ENCODE peak calls at places on chromosome 3, in eight cellular contexts. J is CD8-positive, alpha-beta T cell; A is pancreas; I is colonic mucosa; Y is A549; X is ovary; T is fibroblast of mammary gland; B is choroid plexus epithelial cell. H is an unnamed sample.

GRCh38 chr3:40258555-40258954 is 51.0 kb upstream of the EIF1B start:
- DNase-seq in J (no peak), A (no peak), I (no peak), Y (peak; percentile 13), X (no peak), T (peak; percentile 52), B (peak; percentile 8), H (no peak)

GRCh38 chr3:182259579-182259978 is 533.7 kb upstream of the ATP11B start:
- DNase-seq in J (no peak), A (no peak), I (no peak), Y (no peak), X (peak; percentile 22), T (peak; percentile 16), B (no peak), H (no peak)

GRCh38 chr3:51708216-51708845 is 1.5 kb downstream of the GRM2 start:
- DNase-seq in J (no peak), A (no peak), I (no peak), Y (no peak), X (peak; percentile 1), T (no peak), B (no peak), H (no peak)

GRCh38 chr3:71045917-71046282 is 537.6 kb downstream of the FOXP1 start:
- DNase-seq in J (no peak), A (no peak), I (no peak), Y (no peak), X (no peak), T (no peak), B (no peak), H (no peak)

GRCh38 chr3:33426068-33426467 is 14.1 kb downstream of the UBP1 start:
- DNase-seq in J (no peak), A (no peak), I (no peak), Y (no peak), X (no peak), T (no peak), B (peak; percentile 47), H (no peak)

GRCh38 chr3:184259878-184260570 is 1.3 kb downstream of the CAMK2N2 start:
- DNase-seq in J (peak; percentile 44), A (peak; percentile 64), I (no peak), Y (peak; percentile 24), X (peak; percentile 60), T (no peak), B (peak; percentile 38), H (no peak)

GRCh38 chr3:61858054-61858453 is 296.7 kb downstream of the PTPRG start:
- DNase-seq in J (no peak), A (no peak), I (no peak), Y (no peak), X (no peak), T (peak; percentile 65), B (peak; percentile 71), H (peak; percentile 30)

GRCh38 chr3:184144505-184144904 is 9.3 kb downstream of the EIF2B5 start:
- DNase-seq in J (no peak), A (no peak), I (no peak), Y (no peak), X (no peak), T (no peak), B (no peak), H (no peak)

GRCh38 chr3:14413381-14414071 is 11.1 kb downstream of the SLC6A6 start:
- DNase-seq in J (no peak), A (no peak), I (no peak), Y (peak; percentile 65), X (no peak), T (peak; percentile 68), B (peak; percentile 23), H (no peak)

DNA sequence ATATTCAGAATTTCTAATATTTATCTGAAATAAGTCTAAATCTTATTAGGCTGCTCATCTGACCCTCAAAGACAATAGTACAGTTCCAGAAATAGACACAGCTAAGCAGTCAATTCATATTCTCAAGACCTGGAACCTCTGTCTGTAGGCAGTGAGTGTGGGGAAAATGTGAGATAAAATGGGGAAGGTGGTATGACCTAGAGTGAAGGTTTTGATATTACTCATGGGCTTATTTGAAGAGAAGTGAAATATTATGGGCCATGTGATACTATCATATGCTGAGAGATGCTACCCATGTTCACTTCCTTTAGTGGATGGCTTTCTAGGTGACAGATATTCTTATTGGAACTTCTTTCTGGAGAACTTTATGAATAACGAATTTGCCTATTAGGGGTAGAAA is 33.5 kb downstream of the TGFBR2 start:
- DNase-seq in J (no peak), A (no peak), I (no peak), Y (no peak), X (no peak), T (no peak), B (no peak), H (no peak)
- H3K4me3 ChIP-seq in J (no peak overlapping the region), A (no peak overlapping the region), I (no peak overlapping the region), Y (no peak overlapping the region), X (no peak overlapping the region), T (no peak overlapping the region), B (no peak overlapping the region), H (no peak overlapping the region)

GRCh38 chr3:9403463-9403862 is 6.0 kb downstream of the SETD5 start:
- DNase-seq in J (no peak), A (no peak), I (no peak), Y (no peak), X (no peak), T (no peak), B (no peak), H (no peak)
- H3K4me3 ChIP-seq in J (no peak overlapping the region), A (no peak overlapping the region), I (no peak overlapping the region), Y (peak overlapping the region; percentile 84), X (no peak overlapping the region), T (no peak overlapping the region), B (no peak overlapping the region), H (no peak overlapping the region)

GRCh38 chr3:149815318-149815717 is 2.3 kb downstream of the RNF13 start:
- DNase-seq in J (no peak), A (no peak), I (no peak), Y (no peak), X (no peak), T (no peak), B (no peak), H (no peak)

GRCh38 chr3:149816986-149817385 is 4.0 kb downstream of the RNF13 start:
- DNase-seq in J (no peak), A (no peak), I (no peak), Y (no peak), X (no peak), T (peak; percentile 91), B (peak; percentile 78), H (no peak)

GRCh38 chr3:149813367-149814281 is 609 bp downstream of the RNF13 start:
- DNase-seq in J (peak; percentile 8), A (no peak), I (peak; percentile 53), Y (peak; percentile 17), X (peak; percentile 23), T (peak; percentile 38), B (peak; percentile 48), H (peak; percentile 30)

GRCh38 chr3:149815728-149816127 is 2.7 kb downstream of the RNF13 start:
- DNase-seq in J (no peak), A (no peak), I (no peak), Y (no peak), X (no peak), T (no peak), B (no peak), H (no peak)

DNA sequence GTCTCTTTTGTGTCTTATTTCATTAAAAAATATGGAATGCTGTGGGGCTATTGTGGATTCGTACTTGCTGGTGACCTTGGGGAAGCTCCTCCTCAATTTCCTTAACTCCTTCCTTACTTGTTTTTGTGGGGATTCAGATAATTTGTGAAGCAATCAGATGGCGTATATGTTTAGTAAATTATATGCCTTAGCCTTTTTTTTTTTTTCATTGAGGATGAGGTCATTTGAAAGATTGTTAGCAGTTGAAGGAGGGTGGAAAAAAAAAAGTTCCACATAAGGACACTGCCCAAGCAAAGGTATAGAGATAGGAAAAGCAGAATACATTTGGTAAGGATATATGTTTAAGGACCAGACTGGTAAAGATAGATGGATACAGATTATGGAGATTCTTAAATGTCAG is 3.3 kb downstream of the RNF13 start:
- DNase-seq in J (no peak), A (no peak), I (no peak), Y (no peak), X (no peak), T (peak; percentile 14), B (no peak), H (no peak)
- H3K4me3 ChIP-seq in J (no peak overlapping the region), A (no peak overlapping the region), I (no peak overlapping the region), Y (no peak overlapping the region), X (no peak overlapping the region), T (no peak overlapping the region), B (no peak overlapping the region), H (no peak overlapping the region)

GRCh38 chr3:3184876-3185275 is 5.4 kb upstream of the CRBN start:
- DNase-seq in J (no peak), A (no peak), I (no peak), Y (no peak), X (no peak), T (no peak), B (no peak), H (no peak)
- H3K4me3 ChIP-seq in J (no peak overlapping the region), A (no peak overlapping the region), I (no peak overlapping the region), Y (no peak overlapping the region), X (no peak overlapping the region), T (no peak overlapping the region), B (no peak overlapping the region), H (no peak overlapping the region)

GRCh38 chr3:108131795-108132134 is 40.9 kb upstream of the CD47 start:
- DNase-seq in J (no peak), A (no peak), I (no peak), Y (no peak), X (no peak), T (no peak), B (no peak), H (no peak)

GRCh38 chr3:108133858-108134554 is 43.2 kb upstream of the CD47 start:
- DNase-seq in J (no peak), A (no peak), I (no peak), Y (no peak), X (no peak), T (no peak), B (no peak), H (no peak)

GRCh38 chr3:108131105-108131794 is 40.4 kb upstream of the CD47 start:
- DNase-seq in J (no peak), A (no peak), I (no peak), Y (peak; percentile 37), X (no peak), T (peak; percentile 94), B (peak; percentile 72), H (no peak)

GRCh38 chr3:108134555-108134880 is 43.7 kb upstream of the CD47 start:
- DNase-seq in J (no peak), A (no peak), I (no peak), Y (no peak), X (no peak), T (no peak), B (no peak), H (no peak)

GRCh38 chr3:108132727-108133373 is 42.0 kb upstream of the CD47 start:
- DNase-seq in J (no peak), A (no peak), I (no peak), Y (peak; percentile 42), X (no peak), T (peak; percentile 47), B (peak; percentile 57), H (peak; percentile 32)
- H3K4me3 ChIP-seq in J (no peak overlapping the region), A (no peak overlapping the region), I (no peak overlapping the region), Y (peak overlapping the region; percentile 16), X (no peak overlapping the region), T (no peak overlapping the region), B (peak overlapping the region; percentile 22), H (no peak overlapping the region)